ENCODE peak calls at places on chromosomes 13 and 19, in five cellular contexts. X, G, B, Z and H are unnamed samples.

GRCh38 chr13:75010941-75011340 is 471.0 kb downstream of the TBC1D4 start:
- DNase-seq in X (no peak), B (no peak), Z (no peak), G (no peak), H (no peak)

GRCh38 chr13:112759834-112760233 is 70.0 kb downstream of the ATP11A start:
- DNase-seq in B (no peak), G (no peak), X (no peak), Z (no peak), H (no peak)

GRCh38 chr19:40626918-40627317 is 25.7 kb downstream of the LTBP4 start:
- DNase-seq in G (no peak), B (no peak), Z (no peak), X (no peak), H (no peak)

GRCh38 chr19:49570997-49571676 is 9.2 kb downstream of the NOSIP start:
- DNase-seq in G (no peak), X (peak), B (no peak), Z (no peak), H (no peak)

GRCh38 chr13:51644649-51645048 is 60.4 kb downstream of the WDFY2 start:
- DNase-seq in B (no peak), X (no peak), G (peak), Z (no peak), H (no peak)

GRCh38 chr19:8311461-8312260 is 3.5 kb upstream of the CD320 start:
- DNase-seq in G (no peak), X (no peak), Z (no peak), B (no peak), H (no peak)

GRCh38 chr19:54817670-54818536 is 1.6 kb downstream of the KIR3DL1 start:
- DNase-seq in X (no peak), B (no peak), Z (no peak), G (no peak), H (no peak)

GRCh38 chr13:99922631-99923404 is 48.7 kb downstream of the ZIC5 start:
- DNase-seq in X (no peak), G (no peak), Z (no peak), B (no peak), H (no peak)

GRCh38 chr19:53912653-53913052 is 3.6 kb downstream of the CACNG7 start:
- DNase-seq in G (no peak), X (no peak), Z (no peak), B (no peak), H (no peak)

GRCh38 chr19:29526730-29527499 is 1.1 kb downstream of the VSTM2B start:
- DNase-seq in G (no peak), B (no peak), X (no peak), Z (no peak), H (no peak)

GRCh38 chr13:93254775-93255174 is 28.2 kb downstream of the GPC6 start:
- DNase-seq in B (no peak), X (no peak), G (no peak), Z (no peak), H (no peak)

GRCh38 chr19:38004100-38004504 is 97.1 kb downstream of the SIPA1L3 start:
- DNase-seq in X (no peak), G (no peak), Z (no peak), B (no peak), H (no peak)

GRCh38 chr19:35248310-35249145 is at the start of gene LSR:
- DNase-seq in G (peak), B (peak), Z (peak), X (peak), H (peak)

GRCh38 chr19:10952809-10953208 is 8.0 kb upstream of the SMARCA4 start:
- DNase-seq in B (no peak), Z (no peak), X (no peak), G (no peak), H (no peak)

GRCh38 chr19:50669319-50670101 is 20.3 kb downstream of the C19orf81 start:
- DNase-seq in Z (no peak), X (peak), B (no peak), G (peak), H (no peak)

GRCh38 chr19:2171349-2172145 is 7.8 kb downstream of the DOT1L start:
- DNase-seq in Z (no peak), X (peak), G (peak), B (peak), H (peak)

GRCh38 chr13:51370116-51370515 is 30.6 kb downstream of the SERPINE3 start:
- DNase-seq in X (no peak), B (no peak), G (no peak), Z (no peak), H (no peak)

GRCh38 chr13:33657274-33657673 is 160.7 kb upstream of the RFC3 start:
- DNase-seq in X (no peak), Z (no peak), B (no peak), G (no peak), H (no peak)

GRCh38 chr13:113489549-113490495 is 689 bp downstream of the DCUN1D2 start:
- DNase-seq in B (peak), G (peak), Z (no peak), X (peak), H (peak)

GRCh38 chr13:31686660-31687430 is 52.5 kb upstream of the RXFP2 start:
- DNase-seq in Z (no peak), X (no peak), B (no peak), G (no peak), H (no peak)

GRCh38 chr13:104816716-104817115 is 1718.7 kb downstream of the EFNB2 start:
- DNase-seq in G (no peak), X (no peak), Z (no peak), B (no peak), H (no peak)

GRCh38 chr19:38849746-38850230 is at the start of gene HNRNPL:
- DNase-seq in Z (peak), G (peak), B (peak), X (no peak), H (no peak)

GRCh38 chr19:19528721-19529490 is at the start of gene YJEFN3:
- DNase-seq in B (no peak), X (no peak), G (no peak), Z (no peak), H (no peak)

GRCh38 chr19:5447700-5448311 is 7.4 kb upstream of the ZNRF4 start:
- DNase-seq in B (no peak), X (no peak), Z (no peak), G (no peak), H (no peak)

GRCh38 chr13:109818136-109818535 is 31.8 kb upstream of the IRS2 start:
- DNase-seq in B (no peak), Z (no peak), G (no peak), X (no peak), H (peak)

GRCh38 chr19:15107056-15108010 is at the start of gene SYDE1:
- DNase-seq in G (no peak), X (no peak), Z (no peak), B (no peak), H (no peak)

GRCh38 chr19:56141416-56141992 is 417 bp downstream of the ZNF444 start:
- DNase-seq in X (peak), Z (peak), B (no peak), G (peak), H (peak)